ENCODE peak calls at places on chromosomes 11 and 22, in ten cellular contexts. A is NCI-H2171; B is progenitor cell of endocrine pancreas; Y is AG09309; D is GM13976; K is activated gamma-delta T cell treated with Interleukin-2 at 50 U/mL for 16 hours; G is activated CD8-positive, alpha-beta T cell treated with anti-CD3 and anti-CD28 coated beads for 36 hours; T is IMR-90; C is iris pigment epithelial cell; W is fibroblast of the aortic adventitia. N is an unnamed sample.

GRCh38 chr11:44609028-44609782 is 43.7 kb downstream of the CD82 start:
- DNase-seq in K (peak; percentile 50), G (peak; percentile 66), C (no peak), W (no peak), Y (no peak), T (no peak), B (no peak), D (peak; percentile 62), A (no peak), N (no peak)

GRCh38 chr11:64870176-64870892 is 8.1 kb downstream of the EHD1 start:
- DNase-seq in T (peak; percentile 78), A (no peak), K (no peak), B (peak; percentile 40), W (peak; percentile 80), G (no peak), Y (no peak), C (peak; percentile 88), D (peak; percentile 49), N (peak; percentile 81)

GRCh38 chr22:37026325-37026724 is 6.8 kb downstream of the MPST start:
- DNase-seq in W (no peak), K (no peak), A (no peak), C (no peak), Y (no peak), D (no peak), G (no peak), B (no peak), T (no peak), N (no peak)

GRCh38 chr22:43078522-43078921 is 10.7 kb downstream of the TTLL1 start:
- DNase-seq in D (no peak), B (no peak), K (no peak), Y (no peak), A (no peak), W (no peak), G (no peak), C (no peak), T (no peak), N (no peak)

GRCh38 chr11:3836903-3837302 is 3.9 kb downstream of the RHOG start:
- DNase-seq in W (no peak), A (no peak), G (peak; percentile 71), K (peak; percentile 55), T (no peak), D (peak; percentile 47), Y (no peak), C (no peak), B (no peak), N (no peak)

GRCh38 chr22:38292694-38293093 is 19.9 kb upstream of the TMEM184B start:
- DNase-seq in T (no peak), K (no peak), A (no peak), C (peak; percentile 83), Y (no peak), G (no peak), D (no peak), W (no peak), B (no peak), N (peak; percentile 61)

GRCh38 chr11:126871792-126872191 is 128.8 kb downstream of the KIRREL3 start:
- DNase-seq in Y (no peak), D (no peak), W (no peak), G (no peak), C (no peak), T (peak; percentile 20), B (no peak), A (no peak), K (no peak), N (no peak)

GRCh38 chr22:23222033-23222840 is 41.9 kb downstream of the BCR start:
- DNase-seq in W (no peak), G (no peak), C (no peak), D (no peak), K (no peak), B (no peak), Y (no peak), T (no peak), A (no peak), N (no peak)

GRCh38 chr11:45166604-45166897 is 20.1 kb downstream of the PRDM11 start:
- DNase-seq in K (no peak), A (no peak), G (no peak), W (no peak), Y (no peak), C (no peak), D (no peak), T (no peak), B (no peak), N (no peak)

GRCh38 chr11:105189586-105189985 is 50.0 kb upstream of the CARD18 start:
- DNase-seq in A (no peak), T (no peak), G (no peak), Y (no peak), B (no peak), D (no peak), C (peak; percentile 60), W (peak; percentile 7), K (no peak), N (peak; percentile 17)

GRCh38 chr11:100831929-100832480 is 144.9 kb downstream of the ARHGAP42 start:
- DNase-seq in K (no peak), W (no peak), D (no peak), A (no peak), G (no peak), C (peak; percentile 50), Y (no peak), T (no peak), B (no peak), N (peak; percentile 30)

GRCh38 chr11:11468919-11469318 is 115.9 kb upstream of the CSNK2A3 start:
- DNase-seq in T (peak; percentile 62), B (no peak), D (no peak), G (no peak), C (no peak), K (no peak), A (no peak), Y (no peak), W (peak; percentile 3), N (peak; percentile 25)

GRCh38 chr11:10314199-10315072 is 9.6 kb downstream of the ADM start:
- DNase-seq in W (peak; percentile 54), T (peak; percentile 71), D (peak; percentile 47), B (no peak), C (peak; percentile 83), A (no peak), Y (no peak), G (peak; percentile 35), K (no peak), N (peak; percentile 69)

GRCh38 chr11:20451568-20451967 is 64.1 kb downstream of the PRMT3 start:
- DNase-seq in K (no peak), B (no peak), W (no peak), D (no peak), G (no peak), C (peak; percentile 55), T (no peak), Y (peak; percentile 24), A (no peak), N (no peak)

GRCh38 chr11:44899959-44900358 is 50.7 kb downstream of the TP53I11 start:
- DNase-seq in T (peak; percentile 71), Y (peak; percentile 13), B (no peak), A (no peak), W (peak; percentile 69), G (peak; percentile 46), K (no peak), C (peak; percentile 72), D (no peak), N (peak; percentile 75)

GRCh38 chr11:64619811-64620285 is 28.8 kb downstream of the SLC22A12 start:
- DNase-seq in A (no peak), K (no peak), Y (no peak), C (peak; percentile 81), W (peak; percentile 71), G (peak; percentile 46), B (no peak), D (no peak), T (peak; percentile 49), N (peak; percentile 38)

GRCh38 chr11:69292221-69292648 is 1.7 kb upstream of the MYEOV start:
- DNase-seq in K (peak; percentile 52), B (no peak), Y (no peak), C (no peak), G (peak; percentile 59), T (no peak), D (no peak), A (no peak), W (peak; percentile 31), N (peak; percentile 26)

GRCh38 chr11:99571094-99571493 is 550.3 kb downstream of the CNTN5 start:
- DNase-seq in Y (no peak), K (no peak), A (no peak), D (no peak), B (no peak), C (no peak), G (no peak), W (no peak), T (no peak), N (no peak)

GRCh38 chr22:42947211-42947990 is 67.5 kb downstream of the PACSIN2 start:
- DNase-seq in K (no peak), G (peak; percentile 13), Y (no peak), C (peak; percentile 57), T (peak; percentile 41), D (no peak), A (peak; percentile 96), W (no peak), B (no peak), N (peak; percentile 36)

GRCh38 chr11:65187146-65187675 is 5.5 kb downstream of the CAPN1 start:
- DNase-seq in W (no peak), D (no peak), B (no peak), G (no peak), A (no peak), T (no peak), C (no peak), Y (no peak), K (no peak), N (no peak)

GRCh38 chr22:43085658-43086606 is 3.3 kb downstream of the TTLL1 start:
- DNase-seq in T (no peak), D (peak; percentile 69), G (peak; percentile 71), K (no peak), C (no peak), B (no peak), A (no peak), W (no peak), Y (no peak), N (no peak)

GRCh38 chr11:68042219-68043028 is 3.6 kb downstream of the TCIRG1 start:
- DNase-seq in T (no peak), D (no peak), K (no peak), G (no peak), Y (no peak), A (no peak), C (no peak), B (no peak), W (no peak), N (no peak)

GRCh38 chr22:33917744-33918406 is 2.4 kb downstream of the LARGE1 start:
- DNase-seq in G (no peak), D (peak; percentile 57), T (peak; percentile 50), K (no peak), A (no peak), B (no peak), Y (no peak), C (no peak), W (peak; percentile 17), N (peak; percentile 27)

N was measured in fibroblast of lung.